ENCODE peak calls at places on chromosomes 6 and 20, in five cellular contexts. F is nephron progenitor cell, I is prostate gland, M is A549, Z is lung. V is an unnamed sample.
A peak's percentile ranks its signal among the peaks of the same experiment; 100 is the strongest.

GRCh38 chr6:30942338-30943060 is 1.7 kb downstream of the MUCL3 start:
- DNase-seq in F (peak; percentile 91), I (peak; percentile 22), M (peak; percentile 85), Z (peak; percentile 94), V (peak; percentile 48)

GRCh38 chr6:113642714-113643442 is 214.3 kb upstream of the MARCKS start:
- DNase-seq in F (no peak), I (peak; percentile 25), M (peak; percentile 35), Z (peak; percentile 72), V (no peak)

GRCh38 chr6:20811112-20811746 is 277.0 kb downstream of the CDKAL1 start:
- DNase-seq in F (no peak), I (no peak), M (peak; percentile 39), Z (no peak), V (peak; percentile 92)

GRCh38 chr6:129717287-129717686 is 7.3 kb upstream of the ARHGAP18 start:
- DNase-seq in F (no peak), I (no peak), M (no peak), Z (no peak), V (no peak)

GRCh38 chr20:45034436-45034835 is 66.5 kb downstream of the KCNS1 start:
- DNase-seq in F (no peak), I (no peak), M (no peak), Z (no peak), V (no peak)

GRCh38 chr6:149887343-149887742 is 10.6 kb downstream of the RAET1E start:
- DNase-seq in F (no peak), I (no peak), M (no peak), Z (no peak), V (no peak)

GRCh38 chr6:90719321-90720195 is 132.7 kb upstream of the MAP3K7 start:
- DNase-seq in F (no peak), I (no peak), M (no peak), Z (no peak), V (no peak)

GRCh38 chr6:149636116-149636515 is 12.4 kb downstream of the KATNA1 start:
- DNase-seq in F (no peak), I (no peak), M (no peak), Z (no peak), V (no peak)

GRCh38 chr6:143912671-143913070 is 48.4 kb downstream of the ZC2HC1B start:
- DNase-seq in F (no peak), I (no peak), M (no peak), Z (no peak), V (no peak)

GRCh38 chr6:152563182-152563581 is 74.0 kb downstream of the SYNE1 start:
- DNase-seq in F (no peak), I (no peak), M (no peak), Z (no peak), V (no peak)

GRCh38 chr6:35311390-35312075 is 13.9 kb downstream of the DEF6 start:
- DNase-seq in F (no peak), I (no peak), M (no peak), Z (no peak), V (no peak)

GRCh38 chr6:146489489-146489888 is 54.1 kb upstream of the RAB32 start:
- DNase-seq in F (no peak), I (no peak), M (no peak), Z (no peak), V (no peak)

GRCh38 chr6:21946298-21946783 is 350.5 kb downstream of the PRL start:
- DNase-seq in F (no peak), I (no peak), M (no peak), Z (no peak), V (peak; percentile 81)

GRCh38 chr20:41392871-41393704 is 26.5 kb upstream of the EMILIN3 start:
- DNase-seq in F (no peak), I (no peak), M (no peak), Z (no peak), V (no peak)

GRCh38 chr6:34586327-34587040 is 30.4 kb upstream of the SPDEF start:
- DNase-seq in F (no peak), I (no peak), M (no peak), Z (no peak), V (no peak)

GRCh38 chr20:32464401-32465091 is 106.4 kb downstream of the ASXL1 start:
- DNase-seq in F (no peak), I (no peak), M (no peak), Z (no peak), V (no peak)

GRCh38 chr6:81075974-81076373 is 676.5 kb downstream of the TENT5A start:
- DNase-seq in F (peak; percentile 25), I (no peak), M (no peak), Z (no peak), V (no peak)

GRCh38 chr6:3623451-3624267 is 127.9 kb downstream of the PXDC1 start:
- DNase-seq in F (no peak), I (no peak), M (no peak), Z (no peak), V (no peak)

GRCh38 chr6:44202972-44203750 is 13.6 kb upstream of the MYMX start:
- DNase-seq in F (no peak), I (no peak), M (no peak), Z (no peak), V (no peak)

GRCh38 chr6:7827142-7827541 is 83.4 kb downstream of the TXNDC5 start:
- DNase-seq in F (no peak), I (no peak), M (no peak), Z (no peak), V (no peak)

GRCh38 chr6:158322724-158323560 is 10.7 kb downstream of the TULP4 start:
- DNase-seq in F (no peak), I (no peak), M (peak; percentile 14), Z (no peak), V (peak; percentile 68)

GRCh38 chr6:51854347-51854746 is 233.1 kb downstream of the PKHD1 start:
- DNase-seq in F (no peak), I (no peak), M (no peak), Z (no peak), V (no peak)

GRCh38 chr6:161486326-161486725 is 212.5 kb upstream of the AGPAT4 start:
- DNase-seq in F (no peak), I (no peak), M (peak; percentile 39), Z (no peak), V (no peak)

GRCh38 chr20:44596876-44597275 is 14.5 kb downstream of the PKIG start:
- DNase-seq in F (no peak), I (no peak), M (no peak), Z (no peak), V (no peak)

GRCh38 chr6:56387621-56388413 is 140.4 kb upstream of the COL21A1 start:
- DNase-seq in F (no peak), I (no peak), M (no peak), Z (peak; percentile 50), V (no peak)

GRCh38 chr6:140319209-140319608 is 944.8 kb upstream of the CITED2 start:
- DNase-seq in F (no peak), I (no peak), M (no peak), Z (no peak), V (peak; percentile 26)

GRCh38 chr6:34239240-34239825 is 2.7 kb downstream of the HMGA1 start:
- DNase-seq in F (no peak), I (no peak), M (no peak), Z (no peak), V (no peak)

GRCh38 chr20:40960521-40960956 is 68.1 kb upstream of the TOP1 start:
- DNase-seq in F (no peak), I (no peak), M (no peak), Z (no peak), V (no peak)

GRCh38 chr6:129105035-129105434 is 222.1 kb downstream of the LAMA2 start:
- DNase-seq in F (no peak), I (no peak), M (no peak), Z (no peak), V (no peak)

GRCh38 chr6:138945354-138945753 is 42.7 kb downstream of the REPS1 start:
- DNase-seq in F (peak; percentile 7), I (no peak), M (peak; percentile 12), Z (no peak), V (no peak)
- TF ChIP-seq CTCF in F (peak; percentile 19), I (no peak), M (no peak), Z (no peak), V (peak; percentile 30)

GRCh38 chr20:17882065-17882833 is 86.3 kb downstream of the SNX5 start:
- DNase-seq in F (no peak), I (no peak), M (no peak), Z (no peak), V (no peak)

GRCh38 chr20:17884318-17885003 is 84.1 kb downstream of the SNX5 start:
- DNase-seq in F (no peak), I (no peak), M (no peak), Z (no peak), V (no peak)

GRCh38 chr20:17882834-17883591 is 85.6 kb downstream of the SNX5 start:
- DNase-seq in F (no peak), I (no peak), M (no peak), Z (no peak), V (no peak)

GRCh38 chr20:17885076-17885475 is 83.5 kb downstream of the SNX5 start:
- DNase-seq in F (no peak), I (no peak), M (no peak), Z (no peak), V (no peak)

GRCh38 chr20:17883592-17884317 is 84.8 kb downstream of the SNX5 start:
- DNase-seq in F (no peak), I (no peak), M (no peak), Z (no peak), V (no peak)
- TF ChIP-seq CTCF in F (no peak), I (no peak), M (no peak), Z (no peak), V (peak; percentile 9)

GRCh38 chr6:41477572-41477971 is 68.6 kb upstream of the FOXP4 start:
- DNase-seq in F (no peak), I (no peak), M (no peak), Z (no peak), V (no peak)
- TF ChIP-seq CTCF in F (no peak), I (no peak), M (no peak), Z (no peak), V (peak; percentile 4)

DNA sequence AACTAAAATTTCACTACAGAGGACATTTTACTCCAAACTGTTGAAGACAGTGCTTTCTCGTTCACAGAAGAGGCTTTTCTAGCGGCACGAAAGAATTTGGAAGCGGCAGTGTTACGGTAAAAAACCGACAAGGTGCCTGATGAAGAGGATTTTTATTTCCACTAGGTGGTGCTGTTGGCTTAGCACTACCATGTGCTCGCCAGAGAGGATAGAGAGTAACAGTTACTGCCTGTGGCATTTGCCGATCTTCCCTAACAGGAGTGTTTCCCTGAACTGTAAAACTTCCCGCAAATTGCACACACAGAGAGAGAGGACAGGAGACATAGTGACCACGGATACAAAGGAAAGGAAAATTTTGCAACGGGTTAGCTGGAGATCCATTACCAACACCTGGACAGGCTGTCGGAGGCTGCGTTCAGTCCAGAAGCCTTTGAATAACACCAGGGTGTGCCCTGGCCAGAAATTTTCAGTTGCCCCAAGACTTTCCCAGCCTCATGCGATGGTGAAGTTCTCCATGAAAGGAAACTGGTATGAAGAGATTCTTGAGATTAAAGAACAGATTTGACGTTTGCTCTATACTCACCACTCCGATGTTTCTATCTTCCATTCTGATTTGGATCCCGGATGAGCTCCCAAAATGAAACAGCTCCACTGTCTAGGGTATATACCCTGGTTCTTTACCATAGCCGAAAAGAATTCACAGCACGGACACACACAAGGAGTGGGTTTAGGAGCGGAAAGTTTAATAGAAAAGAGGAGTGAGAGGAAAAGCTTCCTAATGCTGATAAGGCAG is 48.1 kb downstream of the HLA-DPB1 start:
- DNase-seq in F (peak; percentile 41), I (no peak), M (peak; percentile 10), Z (no peak), V (no peak)
- TF ChIP-seq CTCF in F (peak; percentile 68), I (peak; percentile 36), M (peak; percentile 42), Z (peak; percentile 27), V (peak; percentile 65)

GRCh38 chr6:32854376-32855178 is 585 bp downstream of the PSMB9 start:
- DNase-seq in F (no peak), I (peak; percentile 43), M (peak; percentile 18), Z (peak; percentile 48), V (no peak)
- TF ChIP-seq CTCF in F (no peak), I (no peak), M (no peak), Z (no peak), V (no peak)

V was measured in epithelial cell of proximal tubule.